ENCODE peak calls at places on chromosomes 7 and 10, in seven cellular contexts. X is activated CD4-positive, alpha-beta T cell treated with anti-CD3 and anti-CD28 coated beads, Interleukin-2, amount 10 ng/mL, durations not matched to agents 7 days and 5 days; E is lower leg skin; V is H9; M is SHP77; C is fibroblast of the aortic adventitia; S is amniotic epithelial cell. T is an unnamed sample.

GRCh38 chr7:78677391-78677790 is 776.1 kb downstream of the MAGI2 start:
- DNase-seq in X (no peak), E (no peak), V (no peak), M (no peak), C (no peak), S (no peak), T (no peak)

GRCh38 chr10:60737242-60737641 is 41.0 kb upstream of the CDK1 start:
- DNase-seq in X (no peak), E (no peak), V (no peak), M (no peak), C (no peak), S (no peak), T (no peak)

GRCh38 chr10:126210051-126210651 is 178.1 kb downstream of the ADAM12 start:
- DNase-seq in X (no peak), E (no peak), V (no peak), M (no peak), C (no peak), S (no peak), T (no peak)

GRCh38 chr10:52387744-52388143 is 73.7 kb downstream of the DKK1 start:
- DNase-seq in X (no peak), E (no peak), V (no peak), M (no peak), C (no peak), S (no peak), T (no peak)

GRCh38 chr7:3867847-3868246 is 566.8 kb downstream of the SDK1 start:
- DNase-seq in X (no peak), E (no peak), V (no peak), M (no peak), C (peak), S (peak), T (no peak)

GRCh38 chr10:98055875-98056516 is 25.6 kb upstream of the CRTAC1 start:
- DNase-seq in X (peak), E (no peak), V (peak), M (no peak), C (peak), S (peak), T (peak)

GRCh38 chr10:14904316-14904732 is 25.7 kb downstream of the SUV39H2 start:
- DNase-seq in X (peak), E (no peak), V (no peak), M (no peak), C (peak), S (peak), T (no peak)

GRCh38 chr10:7475046-7475860 is 64.4 kb upstream of the SFMBT2 start:
- DNase-seq in X (no peak), E (no peak), V (peak), M (peak), C (no peak), S (no peak), T (no peak)

GRCh38 chr10:86355571-86356038 is 11.0 kb downstream of the GRID1 start:
- DNase-seq in X (no peak), E (no peak), V (no peak), M (no peak), C (no peak), S (no peak), T (no peak)

GRCh38 chr10:132170561-132171361 is 16.0 kb upstream of the DPYSL4 start:
- DNase-seq in X (no peak), E (no peak), V (no peak), M (no peak), C (no peak), S (no peak), T (no peak)

GRCh38 chr7:125878990-125879389 is 949.4 kb upstream of the POT1 start:
- DNase-seq in X (no peak), E (no peak), V (no peak), M (no peak), C (peak), S (peak), T (no peak)

GRCh38 chr7:112505495-112505894 is 24.7 kb downstream of the LSMEM1 start:
- DNase-seq in X (no peak), E (no peak), V (no peak), M (no peak), C (peak), S (no peak), T (no peak)

GRCh38 chr7:91287685-91288084 is 23.5 kb downstream of the FZD1 start:
- DNase-seq in X (no peak), E (no peak), V (no peak), M (no peak), C (peak), S (no peak), T (no peak)

GRCh38 chr7:74293577-74293908 is 4.3 kb downstream of the CLIP2 start:
- DNase-seq in X (no peak), E (no peak), V (no peak), M (no peak), C (no peak), S (no peak), T (no peak)

GRCh38 chr10:132058111-132058745 is 7.5 kb upstream of the JAKMIP3 start:
- DNase-seq in X (no peak), E (no peak), V (no peak), M (no peak), C (no peak), S (no peak), T (no peak)

GRCh38 chr10:20616918-20617801 is 280.0 kb downstream of the NEBL start:
- DNase-seq in X (peak), E (no peak), V (no peak), M (no peak), C (no peak), S (no peak), T (no peak)

GRCh38 chr10:13792011-13792410 is 205.2 kb downstream of the PRPF18 start:
- DNase-seq in X (no peak), E (no peak), V (no peak), M (peak), C (no peak), S (no peak), T (no peak)

GRCh38 chr7:44215531-44215930 is 14.8 kb downstream of the YKT6 start:
- DNase-seq in X (no peak), E (no peak), V (no peak), M (no peak), C (no peak), S (no peak), T (no peak)

GRCh38 chr10:132906836-132907235 is 35.5 kb downstream of the CFAP46 start:
- DNase-seq in X (no peak), E (no peak), V (no peak), M (no peak), C (no peak), S (no peak), T (no peak)

GRCh38 chr7:41529831-41530230 is 173.1 kb downstream of the INHBA start:
- DNase-seq in X (no peak), E (no peak), V (no peak), M (no peak), C (peak), S (no peak), T (no peak)

GRCh38 chr10:111034598-111035310 is 42.1 kb upstream of the ADRA2A start:
- DNase-seq in X (no peak), E (no peak), V (no peak), M (no peak), C (peak), S (peak), T (no peak)